ENCODE peak calls at places on chromosomes 13 and 19, in ten cellular contexts. J, V, T, D, H, Z, K, P, I and N are unnamed samples.

GRCh38 chr19:43450545-43450997 is 14.8 kb downstream of the LYPD3 start:
- DNase-seq in J (peak; percentile 79), V (peak; percentile 22), T (no peak), D (no peak), H (no peak), Z (no peak), K (no peak), P (no peak), I (no peak), N (no peak)

GRCh38 chr13:43441464-43441863 is 345.3 kb downstream of the ENOX1 start:
- DNase-seq in J (no peak), V (no peak), T (no peak), D (no peak), H (no peak), Z (no peak), K (no peak), P (no peak), I (no peak), N (no peak)

GRCh38 chr13:30114586-30115256 is 192.6 kb downstream of the KATNAL1 start:
- DNase-seq in J (peak; percentile 82), V (peak; percentile 92), T (peak; percentile 80), D (peak; percentile 84), H (peak; percentile 72), Z (peak; percentile 92), K (peak; percentile 85), P (peak; percentile 98), I (peak; percentile 60), N (peak; percentile 86)

GRCh38 chr13:86655561-86655960 is 856.3 kb upstream of the SLITRK6 start:
- DNase-seq in J (no peak), V (no peak), T (no peak), D (no peak), H (no peak), Z (no peak), K (no peak), P (no peak), I (no peak), N (no peak)

GRCh38 chr13:112186091-112186490 is 119.1 kb downstream of the SOX1 start:
- DNase-seq in J (no peak), V (no peak), T (no peak), D (no peak), H (no peak), Z (no peak), K (no peak), P (peak; percentile 50), I (no peak), N (no peak)

GRCh38 chr19:51346742-51347141 is 4.8 kb upstream of the VSIG10L start:
- DNase-seq in J (no peak), V (no peak), T (no peak), D (no peak), H (no peak), Z (no peak), K (no peak), P (no peak), I (no peak), N (no peak)

GRCh38 chr19:40862785-40863184 is 12.5 kb upstream of the CYP2A6 start:
- DNase-seq in J (no peak), V (no peak), T (no peak), D (no peak), H (no peak), Z (no peak), K (no peak), P (no peak), I (no peak), N (no peak)

GRCh38 chr19:11261431-11261901 is 858 bp downstream of the DOCK6 start:
- DNase-seq in J (no peak), V (no peak), T (peak; percentile 9), D (no peak), H (no peak), Z (no peak), K (peak; percentile 53), P (no peak), I (no peak), N (no peak)

GRCh38 chr19:32373614-32374295 is 28.3 kb downstream of the ZNF507 start:
- DNase-seq in J (peak; percentile 100), V (peak; percentile 86), T (no peak), D (no peak), H (peak; percentile 94), Z (peak; percentile 25), K (peak; percentile 35), P (no peak), I (peak; percentile 96), N (peak; percentile 53)

GRCh38 chr19:50415661-50416033 is 3.1 kb upstream of the SPIB start:
- DNase-seq in J (no peak), V (peak; percentile 34), T (peak; percentile 97), D (no peak), H (no peak), Z (no peak), K (no peak), P (no peak), I (no peak), N (peak; percentile 56)

GRCh38 chr13:61406275-61406674 is 9.4 kb downstream of the PCDH20 start:
- DNase-seq in J (no peak), V (no peak), T (no peak), D (no peak), H (no peak), Z (no peak), K (no peak), P (no peak), I (no peak), N (no peak)

GRCh38 chr13:50162001-50162400 is 146.8 kb downstream of the KCNRG start:
- DNase-seq in J (peak; percentile 44), V (no peak), T (no peak), D (no peak), H (no peak), Z (no peak), K (no peak), P (no peak), I (no peak), N (no peak)

GRCh38 chr19:57302020-57302465 is 18.2 kb upstream of the ZNF543 start:
- DNase-seq in J (peak; percentile 95), V (no peak), T (no peak), D (no peak), H (no peak), Z (no peak), K (no peak), P (no peak), I (no peak), N (peak; percentile 82)

GRCh38 chr19:53908106-53908932 is 759 bp upstream of the CACNG7 start:
- DNase-seq in J (peak; percentile 40), V (peak; percentile 27), T (no peak), D (no peak), H (no peak), Z (no peak), K (no peak), P (no peak), I (peak; percentile 90), N (peak; percentile 59)

GRCh38 chr13:86425127-86425526 is 625.9 kb upstream of the SLITRK6 start:
- DNase-seq in J (no peak), V (no peak), T (no peak), D (no peak), H (no peak), Z (no peak), K (no peak), P (no peak), I (no peak), N (no peak)

GRCh38 chr19:35223856-35224505 is 4.6 kb downstream of the FAM187B start:
- DNase-seq in J (no peak), V (no peak), T (no peak), D (no peak), H (no peak), Z (no peak), K (no peak), P (peak; percentile 70), I (no peak), N (no peak)

GRCh38 chr13:29543230-29544215 is 52.0 kb downstream of the SLC7A1 start:
- DNase-seq in J (peak; percentile 60), V (no peak), T (peak; percentile 68), D (no peak), H (no peak), Z (no peak), K (no peak), P (no peak), I (no peak), N (peak; percentile 27)

GRCh38 chr13:106525865-106526264 is 9.6 kb downstream of the EFNB2 start:
- DNase-seq in J (no peak), V (no peak), T (no peak), D (no peak), H (no peak), Z (no peak), K (no peak), P (no peak), I (no peak), N (no peak)
- TF ChIP-seq POLR2A in J (no peak), V (no peak), T (no peak), D (no peak), H (no peak), Z (no peak), K (no peak), P (no peak), I (no peak), N (no peak)

DNA sequence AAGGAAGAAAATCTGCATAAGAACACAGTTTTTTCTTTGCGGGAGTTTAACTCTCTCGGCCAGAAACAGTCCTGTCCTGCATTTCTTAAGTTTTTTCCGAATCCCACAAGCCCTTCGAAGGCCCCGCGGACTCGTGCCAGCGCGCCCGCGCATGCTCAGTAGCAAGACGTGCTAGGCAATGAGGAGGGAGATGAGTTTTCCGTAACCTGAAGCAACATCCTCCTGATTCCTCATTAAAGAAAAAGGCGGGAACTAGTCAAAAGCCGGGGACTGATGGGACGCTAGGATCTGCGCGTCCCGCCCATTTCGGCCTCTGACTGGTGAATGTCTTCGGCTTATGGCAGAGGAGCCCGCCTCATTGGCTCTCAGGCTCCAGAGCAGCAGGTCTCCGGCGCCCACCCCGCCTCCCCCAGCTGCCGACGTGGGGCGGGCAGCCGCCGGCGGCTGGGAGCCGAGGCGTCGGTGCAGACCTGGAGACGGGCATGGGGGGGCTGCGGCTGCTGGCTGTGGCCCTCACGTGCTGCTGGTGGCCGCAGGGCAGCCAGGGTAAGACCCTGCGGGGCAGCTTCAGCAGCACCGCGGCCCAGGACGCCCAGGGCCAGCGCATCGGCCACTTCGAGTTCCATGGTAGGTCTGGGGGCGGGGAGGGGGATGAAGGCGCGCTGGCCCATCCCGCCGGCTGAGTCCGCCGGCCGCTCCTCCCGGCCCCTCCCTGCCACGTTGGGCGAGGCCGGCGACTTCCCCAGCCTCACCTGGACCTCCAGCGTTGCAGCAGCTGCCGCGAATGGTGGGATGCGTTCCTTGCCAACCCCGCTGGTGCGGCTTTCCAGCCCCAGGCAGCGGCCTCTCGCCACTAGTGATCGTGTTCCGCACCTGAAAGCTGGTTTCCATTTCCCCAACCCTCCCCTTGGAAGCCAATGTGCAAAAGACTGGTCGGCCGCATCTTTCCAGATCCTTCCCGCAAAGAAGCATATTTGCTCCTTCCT is at the start of gene GPR180:
- DNase-seq in J (peak; percentile 100), V (peak; percentile 98), T (peak; percentile 87), D (peak; percentile 89), H (peak; percentile 98), Z (peak; percentile 98), K (peak; percentile 95), P (peak; percentile 99), I (peak; percentile 94), N (peak; percentile 94)
- TF ChIP-seq POLR2A in J (peak; percentile 73), V (peak; percentile 85), T (peak; percentile 79), D (peak; percentile 54), H (peak; percentile 61), Z (peak; percentile 84), K (no peak), P (no peak), I (peak; percentile 61), N (peak; percentile 74)

GRCh38 chr19:47757617-47758432 is 12.5 kb downstream of the NOP53 start:
- DNase-seq in J (no peak), V (no peak), T (no peak), D (no peak), H (no peak), Z (no peak), K (no peak), P (no peak), I (no peak), N (no peak)
- TF ChIP-seq POLR2A in J (no peak), V (no peak), T (no peak), D (no peak), H (no peak), Z (no peak), K (no peak), P (no peak), I (no peak), N (peak; percentile 16)

GRCh38 chr19:2270572-2271515 is 11.1 kb downstream of the PEAK3 start:
- DNase-seq in J (peak; percentile 84), V (peak; percentile 89), T (no peak), D (peak; percentile 83), H (no peak), Z (peak; percentile 86), K (peak; percentile 90), P (peak; percentile 98), I (peak; percentile 46), N (peak; percentile 95)
- TF ChIP-seq POLR2A in J (peak; percentile 86), V (peak; percentile 84), T (peak; percentile 32), D (peak; percentile 70), H (no peak), Z (peak; percentile 80), K (no peak), P (no peak), I (no peak), N (peak; percentile 54)